ENCODE peak calls at places on chromosome 2, in six cellular contexts. One of them, this sample, is unnamed.

GRCh38 chr2:65436825-65437221 is 4.4 kb upstream of the SPRED2 start:
- DNase-seq in GF-D8: peak; percentile 33
- DNase-seq in brain microvascular endothelial cell: no peak
- DNase-seq in bronchial epithelial cell: no peak
- DNase-seq in gastrocnemius medialis: no peak
- DNase-seq in small intestine: no peak
- DNase-seq in this sample: no peak

GRCh38 chr2:17309186-17309585 is 209.1 kb downstream of the RAD51AP2 start:
- DNase-seq in brain microvascular endothelial cell: no peak
- DNase-seq in GF-D8: no peak
- DNase-seq in bronchial epithelial cell: no peak
- DNase-seq in gastrocnemius medialis: no peak
- DNase-seq in small intestine: no peak
- DNase-seq in this sample: no peak

GRCh38 chr2:10935953-10936942 is 24.5 kb downstream of the KCNF1 start:
- DNase-seq in brain microvascular endothelial cell: peak; percentile 99
- DNase-seq in bronchial epithelial cell: peak; percentile 99
- DNase-seq in GF-D8: no peak
- DNase-seq in gastrocnemius medialis: no peak
- DNase-seq in small intestine: peak; percentile 8
- DNase-seq in this sample: no peak

GRCh38 chr2:54041135-54041534 is 70.3 kb upstream of the PSME4 start:
- DNase-seq in small intestine: no peak
- DNase-seq in GF-D8: no peak
- DNase-seq in brain microvascular endothelial cell: no peak
- DNase-seq in gastrocnemius medialis: no peak
- DNase-seq in bronchial epithelial cell: peak; percentile 88
- DNase-seq in this sample: no peak

GRCh38 chr2:66428986-66429612 is 5.8 kb upstream of the MEIS1 start:
- DNase-seq in GF-D8: no peak
- DNase-seq in brain microvascular endothelial cell: peak; percentile 36
- DNase-seq in bronchial epithelial cell: peak; percentile 67
- DNase-seq in gastrocnemius medialis: no peak
- DNase-seq in small intestine: peak; percentile 53
- DNase-seq in this sample: no peak

GRCh38 chr2:29589440-29590103 is 331.8 kb downstream of the ALK start:
- DNase-seq in small intestine: no peak
- DNase-seq in GF-D8: no peak
- DNase-seq in gastrocnemius medialis: no peak
- DNase-seq in bronchial epithelial cell: no peak
- DNase-seq in brain microvascular endothelial cell: no peak
- DNase-seq in this sample: no peak

GRCh38 chr2:854460-854859 is 96.2 kb upstream of the SNTG2 start:
- DNase-seq in brain microvascular endothelial cell: peak; percentile 16
- DNase-seq in bronchial epithelial cell: no peak
- DNase-seq in GF-D8: no peak
- DNase-seq in small intestine: peak; percentile 41
- DNase-seq in gastrocnemius medialis: no peak
- DNase-seq in this sample: no peak

GRCh38 chr2:166180951-166181812 is 53.4 kb upstream of the SCN1A start:
- DNase-seq in gastrocnemius medialis: no peak
- DNase-seq in bronchial epithelial cell: peak; percentile 48
- DNase-seq in GF-D8: no peak
- DNase-seq in small intestine: peak; percentile 48
- DNase-seq in brain microvascular endothelial cell: peak; percentile 66
- DNase-seq in this sample: no peak

GRCh38 chr2:25594991-25595390 is 78.4 kb downstream of the DTNB start:
- DNase-seq in brain microvascular endothelial cell: no peak
- DNase-seq in GF-D8: no peak
- DNase-seq in gastrocnemius medialis: no peak
- DNase-seq in bronchial epithelial cell: no peak
- DNase-seq in small intestine: no peak
- DNase-seq in this sample: no peak

GRCh38 chr2:126793885-126794613 is 104.6 kb upstream of the TEX51 start:
- DNase-seq in GF-D8: no peak
- DNase-seq in small intestine: no peak
- DNase-seq in bronchial epithelial cell: no peak
- DNase-seq in brain microvascular endothelial cell: no peak
- DNase-seq in gastrocnemius medialis: no peak
- DNase-seq in this sample: no peak